ENCODE peak calls at places on chromosomes 13 and 19, in six cellular contexts. H is heart right ventricle, O is psoas muscle, M is cardiac muscle cell, S is fibroblast of lung, G is IMR-90. C is an unnamed sample.

GRCh38 chr19:403221-404036 is 5.5 kb downstream of the C2CD4C start:
- DNase-seq in H (no peak), O (peak), M (no peak), S (no peak), G (no peak), C (peak)

GRCh38 chr13:70923863-70924752 is 815.9 kb upstream of the KLHL1 start:
- DNase-seq in H (no peak), O (peak), M (no peak), S (peak), G (no peak), C (no peak)

GRCh38 chr19:12639901-12640613 is 26.5 kb downstream of the MAN2B1 start:
- DNase-seq in H (peak), O (peak), M (peak), S (peak), G (peak), C (peak)

GRCh38 chr13:34720618-34721017 is 221.5 kb upstream of the NBEA start:
- DNase-seq in H (no peak), O (no peak), M (no peak), S (peak), G (no peak), C (no peak)

GRCh38 chr13:71055047-71055446 is 812.0 kb downstream of the DACH1 start:
- DNase-seq in H (no peak), O (no peak), M (no peak), S (no peak), G (no peak), C (no peak)

GRCh38 chr13:24995225-24995804 is 100.6 kb upstream of the PABPC3 start:
- DNase-seq in H (no peak), O (no peak), M (peak), S (peak), G (peak), C (no peak)

GRCh38 chr19:51735759-51736449 is 12.1 kb upstream of the HAS1 start:
- DNase-seq in H (no peak), O (peak), M (peak), S (peak), G (peak), C (no peak)

GRCh38 chr19:3036119-3036794 is 7.2 kb upstream of the TLE2 start:
- DNase-seq in H (peak), O (peak), M (peak), S (peak), G (peak), C (peak)

GRCh38 chr13:98315902-98316301 is 138.8 kb upstream of the RNF113B start:
- DNase-seq in H (no peak), O (no peak), M (no peak), S (no peak), G (no peak), C (no peak)

GRCh38 chr13:109126973-109127615 is 497.7 kb downstream of the MYO16 start:
- DNase-seq in H (no peak), O (no peak), M (no peak), S (peak), G (no peak), C (no peak)

GRCh38 chr19:11020423-11020822 is 59.6 kb downstream of the SMARCA4 start:
- DNase-seq in H (no peak), O (no peak), M (no peak), S (no peak), G (no peak), C (no peak)

GRCh38 chr19:22545751-22546150 is 88.4 kb upstream of the ZNF492 start:
- DNase-seq in H (peak), O (no peak), M (peak), S (peak), G (no peak), C (peak)

GRCh38 chr13:113098163-113098732 is 7.3 kb upstream of the F7 start:
- DNase-seq in H (no peak), O (no peak), M (no peak), S (peak), G (peak), C (no peak)

GRCh38 chr13:46103037-46103436 is 1.8 kb downstream of the CPB2 start:
- DNase-seq in H (no peak), O (no peak), M (no peak), S (no peak), G (no peak), C (no peak)

GRCh38 chr19:35528218-35529038 is at the start of gene SBSN:
- DNase-seq in H (no peak), O (no peak), M (peak), S (peak), G (peak), C (no peak)

GRCh38 chr19:35090795-35091214 is 24.8 kb upstream of the FXYD3 start:
- DNase-seq in H (no peak), O (no peak), M (no peak), S (peak), G (no peak), C (no peak)

GRCh38 chr13:91882918-91883317 is 484.5 kb downstream of the GPC5 start:
- DNase-seq in H (no peak), O (no peak), M (no peak), S (no peak), G (no peak), C (no peak)

GRCh38 chr19:14563989-14564650 is 7.7 kb downstream of the NDUFB7 start:
- DNase-seq in H (peak), O (peak), M (peak), S (no peak), G (no peak), C (no peak)

GRCh38 chr13:106117035-106117434 is 418.4 kb downstream of the EFNB2 start:
- DNase-seq in H (no peak), O (no peak), M (peak), S (peak), G (peak), C (no peak)

GRCh38 chr13:46100191-46100877 is 4.5 kb downstream of the CPB2 start:
- DNase-seq in H (no peak), O (no peak), M (no peak), S (peak), G (no peak), C (no peak)

GRCh38 chr13:76663941-76664340 is 222.3 kb downstream of the KCTD12 start:
- DNase-seq in H (no peak), O (no peak), M (peak), S (no peak), G (peak), C (no peak)

GRCh38 chr13:76668716-76669115 is 217.5 kb downstream of the KCTD12 start:
- DNase-seq in H (no peak), O (no peak), M (no peak), S (no peak), G (no peak), C (no peak)

GRCh38 chr13:76672422-76672821 is 213.8 kb downstream of the KCTD12 start:
- DNase-seq in H (no peak), O (no peak), M (peak), S (peak), G (peak), C (no peak)

GRCh38 chr13:76668141-76668540 is 218.1 kb downstream of the KCTD12 start:
- DNase-seq in H (no peak), O (no peak), M (no peak), S (no peak), G (no peak), C (no peak)

GRCh38 chr13:76667551-76667950 is 218.7 kb downstream of the KCTD12 start:
- DNase-seq in H (no peak), O (no peak), M (peak), S (peak), G (peak), C (no peak)
- TF ChIP-seq CTCF in H (peak), O (peak), M (peak), S (peak), G (peak), C (peak)

DNA sequence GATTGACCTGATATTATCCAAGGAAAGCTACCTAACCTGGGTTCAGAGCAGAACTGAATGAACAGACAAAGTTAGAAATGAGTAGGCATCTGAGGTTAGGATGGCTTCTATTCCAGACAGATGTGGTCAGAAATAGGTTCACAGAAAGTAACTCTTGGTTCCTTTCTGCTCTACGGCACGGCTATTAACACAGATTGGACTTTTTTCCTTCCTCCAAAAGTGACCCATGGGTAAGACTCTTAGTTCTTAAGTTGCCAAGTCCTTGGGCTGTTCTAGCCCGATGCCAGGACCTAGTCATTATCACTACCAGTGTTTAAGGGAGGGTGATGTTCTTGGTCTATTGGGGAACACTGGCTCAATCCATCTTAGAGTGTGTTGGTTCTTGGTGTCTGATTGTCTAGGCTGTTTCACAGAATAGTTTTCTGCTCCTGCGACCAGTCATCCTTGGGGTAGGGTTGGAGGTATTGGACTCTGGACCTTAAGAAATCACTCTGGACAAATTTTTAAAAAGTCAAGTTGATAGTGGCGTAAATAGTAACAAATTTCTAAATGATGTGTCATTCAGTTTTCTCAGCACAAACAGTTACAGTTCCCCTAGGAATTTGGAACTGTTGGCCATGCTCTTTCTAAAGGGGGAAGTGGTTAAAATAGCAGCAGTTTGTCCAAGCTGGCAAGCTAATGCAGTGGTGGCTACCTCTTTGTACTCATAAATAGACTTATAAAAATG is 60.1 kb upstream of the MYCBP2 start:
- DNase-seq in H (no peak), O (peak), M (peak), S (peak), G (peak), C (no peak)
- H3K4me3 ChIP-seq in H (no peak), O (no peak), M (no peak), S (no peak), G (no peak), C (no peak)

GRCh38 chr19:46378268-46378667 is 31.4 kb downstream of the PPP5C start:
- DNase-seq in H (no peak), O (no peak), M (peak), S (peak), G (peak), C (no peak)
- H3K27ac ChIP-seq in H (peak), O (peak), M (no peak), S (peak), G (no peak), C (peak)

GRCh38 chr13:56755181-56755580 is 385.5 kb upstream of the PRR20A start:
- DNase-seq in H (no peak), O (no peak), M (peak), S (no peak), G (no peak), C (no peak)
- TF ChIP-seq CTCF in H (no peak), O (no peak), M (no peak), S (no peak), G (no peak), C (no peak)

DNA sequence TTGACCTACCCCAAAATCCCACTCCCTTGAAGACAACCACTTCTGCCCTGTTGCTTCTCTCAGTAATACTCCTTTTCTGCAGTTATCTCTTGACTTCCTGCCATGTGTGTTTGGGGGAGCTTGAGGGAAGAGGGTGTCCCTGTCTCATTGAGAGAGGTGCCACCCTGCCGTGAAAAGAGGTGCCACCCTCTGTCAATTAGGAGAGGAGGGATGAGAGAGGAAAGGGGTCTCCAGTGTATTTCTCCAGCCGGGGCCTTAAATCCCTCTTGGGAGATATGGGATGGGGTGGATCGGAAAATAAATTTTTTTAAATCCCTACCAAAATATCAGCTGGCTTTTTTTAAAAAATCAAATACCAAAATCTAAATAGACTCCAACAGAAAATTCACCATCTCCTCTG is 16.5 kb downstream of the PLD3 start:
- DNase-seq in H (no peak), O (no peak), M (no peak), S (no peak), G (no peak), C (no peak)
- H3K4me3 ChIP-seq in H (no peak), O (no peak), M (peak), S (peak), G (no peak), C (peak)

GRCh38 chr19:4671182-4671851 is 1.2 kb upstream of the MYDGF start:
- DNase-seq in H (no peak), O (no peak), M (no peak), S (no peak), G (no peak), C (no peak)

GRCh38 chr19:4664642-4665041 is 5.5 kb downstream of the MYDGF start:
- DNase-seq in H (no peak), O (no peak), M (no peak), S (no peak), G (no peak), C (no peak)

GRCh38 chr19:4673216-4673615 is 3.1 kb upstream of the MYDGF start:
- DNase-seq in H (no peak), O (no peak), M (no peak), S (no peak), G (no peak), C (no peak)

GRCh38 chr19:4673726-4674125 is 3.6 kb upstream of the MYDGF start:
- DNase-seq in H (no peak), O (no peak), M (no peak), S (no peak), G (no peak), C (no peak)

GRCh38 chr19:4669723-4670480 is at the start of gene MYDGF:
- DNase-seq in H (peak), O (peak), M (peak), S (peak), G (peak), C (peak)
- H3K27ac ChIP-seq in H (peak), O (peak), M (peak), S (peak), G (peak), C (peak)

GRCh38 chr19:42170052-42170451 is 37.8 kb upstream of the POU2F2 start:
- DNase-seq in H (no peak), O (no peak), M (no peak), S (no peak), G (no peak), C (no peak)
- TF ChIP-seq CTCF in H (no peak), O (no peak), M (no peak), S (no peak), G (no peak), C (no peak)

GRCh38 chr19:54310543-54310942 is 2.4 kb downstream of the LILRA5 start:
- DNase-seq in H (no peak), O (no peak), M (no peak), S (no peak), G (no peak), C (no peak)
- H3K4me3 ChIP-seq in H (no peak), O (no peak), M (no peak), S (no peak), G (no peak), C (no peak)

DNA sequence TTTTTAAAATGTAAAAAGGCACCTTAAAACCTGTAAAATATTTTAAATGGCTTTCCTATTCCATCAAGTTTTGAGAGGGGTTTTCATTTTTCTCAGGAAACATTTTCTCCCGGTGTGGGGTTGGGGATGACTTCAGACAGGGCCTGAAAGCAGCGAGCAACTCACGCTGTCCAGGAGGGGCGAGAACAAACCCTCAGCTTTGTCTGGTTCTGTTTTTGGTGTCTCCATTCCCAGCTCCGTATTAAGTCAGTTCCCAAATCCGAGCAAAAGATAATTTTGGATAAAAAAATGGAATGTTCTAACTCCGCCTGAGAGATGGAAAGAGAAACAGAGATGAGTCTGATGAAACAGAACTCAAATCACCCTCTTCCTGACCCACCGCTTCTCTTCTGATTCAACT is 38.5 kb downstream of the RFX2 start:
- DNase-seq in H (no peak), O (no peak), M (no peak), S (no peak), G (no peak), C (no peak)
- H3K27ac ChIP-seq in H (peak), O (peak), M (no peak), S (peak), G (no peak), C (no peak)

GRCh38 chr13:52852444-52852843 is 4.0 kb upstream of the PCDH8 start:
- DNase-seq in H (no peak), O (no peak), M (no peak), S (no peak), G (no peak), C (no peak)

GRCh38 chr13:52850396-52851152 is 2.1 kb upstream of the PCDH8 start:
- DNase-seq in H (peak), O (peak), M (peak), S (peak), G (peak), C (peak)

GRCh38 chr13:52848455-52849190 is at the start of gene PCDH8:
- DNase-seq in H (no peak), O (no peak), M (peak), S (no peak), G (no peak), C (peak)

GRCh38 chr13:52849727-52850395 is 1.4 kb upstream of the PCDH8 start:
- DNase-seq in H (no peak), O (no peak), M (no peak), S (no peak), G (no peak), C (no peak)

DNA sequence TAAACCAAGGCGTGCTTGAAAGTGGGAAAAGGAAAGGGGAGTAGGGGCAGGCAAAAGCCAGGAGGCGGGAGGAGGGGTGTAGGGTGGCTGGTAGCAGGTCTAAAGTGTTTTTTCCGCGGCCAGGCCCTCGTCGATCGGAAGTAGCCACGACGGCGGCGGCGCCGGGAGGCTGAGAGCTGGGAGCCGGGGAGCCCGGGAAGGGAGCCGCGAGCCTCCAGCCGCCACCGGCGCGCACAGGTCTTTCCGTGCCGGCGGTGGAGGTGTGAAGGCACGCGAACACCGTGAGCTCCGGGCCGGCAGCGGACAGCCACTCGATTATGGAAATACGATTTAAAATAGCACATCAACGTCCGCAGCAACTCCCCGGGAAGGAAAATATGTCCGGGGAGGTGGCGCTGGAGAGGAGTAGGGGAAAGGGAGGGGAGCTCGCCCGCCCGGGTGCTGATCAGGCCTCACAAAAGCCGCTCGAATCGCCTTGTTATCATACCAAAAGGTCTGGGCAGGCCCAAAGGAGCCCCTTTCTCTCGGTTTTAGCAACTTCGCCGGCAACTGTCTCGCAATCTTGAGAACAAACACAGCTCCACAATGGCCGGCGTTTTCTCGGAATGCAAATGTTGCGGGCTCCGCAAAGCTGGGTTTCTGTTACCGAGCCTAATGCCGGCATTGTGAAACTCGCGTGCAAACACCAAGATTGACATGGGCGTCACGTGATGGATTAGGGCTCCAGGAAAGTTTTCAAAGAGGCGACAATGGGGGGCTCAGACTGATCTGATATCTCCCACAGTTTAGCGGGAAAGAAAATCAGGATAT is 2.9 kb upstream of the PCDH8 start:
- DNase-seq in H (peak), O (no peak), M (peak), S (peak), G (no peak), C (peak)
- TF ChIP-seq CTCF in H (no peak), O (no peak), M (no peak), S (no peak), G (no peak), C (no peak)

C was measured in dorsolateral prefrontal cortex.